ENCODE peak calls at places on chromosomes 12 and 14, in ten cellular contexts. I is neural progenitor cell, Z is upper lobe of right lung, D is WERI-Rb-1, K is stomach, E is lung, A is fibroblast of lung, J is neuronal stem cell, O is heart right ventricle, S is heart left ventricle. N is an unnamed sample. For H3K9me3, the result is how much of the 10 kb centered on the place peaks cover.

GRCh38 chr14:69620211-69620611 is 8.8 kb downstream of the SUSD6 start:
- DNase-seq in I (no peak), Z (no peak), D (no peak), K (no peak), E (no peak), A (no peak), J (no peak), O (no peak), S (no peak), N (no peak)

GRCh38 chr12:20463920-20464524 is 95.7 kb downstream of the PDE3A start:
- DNase-seq in I (peak), Z (no peak), D (no peak), K (no peak), E (no peak), A (peak), J (no peak), O (no peak), S (no peak), N (no peak)

GRCh38 chr12:19398376-19399363 is 40.6 kb upstream of the AEBP2 start:
- DNase-seq in I (no peak), Z (no peak), D (no peak), K (no peak), E (no peak), A (peak), J (no peak), O (no peak), S (no peak), N (no peak)

GRCh38 chr14:35122696-35123387 is 490 bp downstream of the PRORP start:
- DNase-seq in I (no peak), Z (no peak), D (no peak), K (no peak), E (no peak), A (peak), J (no peak), O (no peak), S (no peak), N (peak)

GRCh38 chr12:54030889-54031860 is 1.7 kb upstream of the HOXC5 start:
- DNase-seq in I (peak), Z (peak), D (no peak), K (no peak), E (no peak), A (peak), J (no peak), O (no peak), S (no peak), N (no peak)

GRCh38 chr14:29444216-29444615 is 483.4 kb downstream of the PRKD1 start:
- DNase-seq in I (no peak), Z (no peak), D (no peak), K (no peak), E (no peak), A (no peak), J (no peak), O (no peak), S (no peak), N (no peak)

GRCh38 chr14:31785574-31785973 is 224.4 kb downstream of the NUBPL start:
- DNase-seq in I (no peak), Z (no peak), D (no peak), K (no peak), E (no peak), A (no peak), J (no peak), O (no peak), S (no peak), N (no peak)

GRCh38 chr12:19288603-19289244 is 150.6 kb upstream of the AEBP2 start:
- DNase-seq in I (peak), Z (no peak), D (no peak), K (no peak), E (no peak), A (peak), J (peak), O (no peak), S (no peak), N (no peak)

GRCh38 chr12:45377815-45378214 is 161.9 kb downstream of the ANO6 start:
- DNase-seq in I (no peak), Z (no peak), D (no peak), K (no peak), E (no peak), A (no peak), J (no peak), O (no peak), S (no peak), N (no peak)

GRCh38 chr12:46553266-46553665 is 180.7 kb upstream of the SLC38A2 start:
- DNase-seq in I (no peak), Z (no peak), D (no peak), K (no peak), E (no peak), A (peak), J (no peak), O (no peak), S (no peak), N (no peak)

GRCh38 chr12:71092290-71092689 is 65.5 kb downstream of the TSPAN8 start:
- DNase-seq in I (no peak), Z (no peak), D (no peak), K (no peak), E (no peak), A (peak), J (no peak), O (no peak), S (no peak), N (no peak)

GRCh38 chr14:94088516-94088915 is 7.4 kb downstream of the IFI27L1 start:
- DNase-seq in I (no peak), Z (no peak), D (no peak), K (no peak), E (no peak), A (no peak), J (no peak), O (no peak), S (no peak), N (no peak)

GRCh38 chr14:100031506-100032281 is 33.5 kb upstream of the EVL start:
- DNase-seq in I (no peak), Z (no peak), D (no peak), K (no peak), E (peak), A (peak), J (no peak), O (no peak), S (peak), N (peak)
- H3K4me3 ChIP-seq in I (no peak), Z (peak), D (no peak), K (peak), E (no peak), A (peak), J (no peak), O (no peak), S (peak), N (no peak)

DNA sequence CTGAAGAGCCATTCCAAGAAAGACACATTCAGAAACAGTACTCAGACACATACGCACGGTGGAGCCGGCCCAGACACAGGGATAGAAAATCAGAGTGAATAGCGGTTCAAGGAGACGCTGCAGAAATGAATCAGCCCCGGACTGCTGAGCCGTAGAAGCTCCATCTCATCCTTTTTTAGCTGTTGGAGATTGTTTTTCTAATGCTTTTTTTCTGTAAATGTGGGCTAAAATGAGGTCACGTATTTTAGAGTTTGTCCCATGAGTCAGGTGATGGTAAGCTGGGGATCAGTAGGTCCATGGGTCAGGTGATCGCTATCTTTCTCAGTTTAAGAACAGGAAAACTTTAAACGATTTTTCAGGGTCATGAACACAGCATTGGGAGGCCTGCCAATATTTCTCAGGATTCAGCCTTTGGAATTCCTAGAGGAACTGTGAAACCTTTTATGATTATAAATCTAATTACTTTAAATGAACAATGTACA is 202.4 kb downstream of the ITPR2 start:
- DNase-seq in I (no peak), Z (no peak), D (no peak), K (no peak), E (no peak), A (peak), J (no peak), O (no peak), S (no peak), N (no peak)
- H3K27ac ChIP-seq in I (no peak), Z (no peak), D (no peak), K (peak), E (no peak), A (peak), J (no peak), O (no peak), S (no peak), N (no peak)

DNA sequence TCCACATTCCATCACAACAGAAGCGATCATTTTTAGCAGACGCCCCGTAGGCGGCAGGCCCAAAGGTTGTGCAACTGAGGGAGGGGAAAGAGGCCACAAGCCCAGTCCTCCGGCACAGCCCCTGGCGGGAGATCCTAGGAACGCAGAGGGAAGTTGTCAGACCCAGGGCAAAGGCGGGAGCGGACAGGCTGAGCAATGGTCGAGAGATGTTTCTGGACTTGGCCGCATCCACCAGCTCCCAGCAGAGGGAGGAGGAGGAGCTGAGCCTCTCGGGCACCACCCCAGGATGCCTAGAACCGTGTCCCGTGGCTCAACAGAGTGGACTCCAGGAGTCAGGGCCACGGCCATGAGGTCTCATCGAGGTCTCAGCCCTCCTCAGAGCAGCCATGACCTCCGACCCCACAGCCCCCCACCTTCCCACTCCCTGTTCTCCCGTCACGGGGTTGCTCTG is 38.0 kb upstream of the GALNT9 start:
- DNase-seq in I (no peak), Z (peak), D (no peak), K (no peak), E (no peak), A (peak), J (no peak), O (no peak), S (peak), N (no peak)
- H3K9me3 ChIP-seq in I (under half), Z (under half), D (under half), K (under half), E (under half), A (under half), J (under half), O (under half), S (under half), N (under half)

DNA sequence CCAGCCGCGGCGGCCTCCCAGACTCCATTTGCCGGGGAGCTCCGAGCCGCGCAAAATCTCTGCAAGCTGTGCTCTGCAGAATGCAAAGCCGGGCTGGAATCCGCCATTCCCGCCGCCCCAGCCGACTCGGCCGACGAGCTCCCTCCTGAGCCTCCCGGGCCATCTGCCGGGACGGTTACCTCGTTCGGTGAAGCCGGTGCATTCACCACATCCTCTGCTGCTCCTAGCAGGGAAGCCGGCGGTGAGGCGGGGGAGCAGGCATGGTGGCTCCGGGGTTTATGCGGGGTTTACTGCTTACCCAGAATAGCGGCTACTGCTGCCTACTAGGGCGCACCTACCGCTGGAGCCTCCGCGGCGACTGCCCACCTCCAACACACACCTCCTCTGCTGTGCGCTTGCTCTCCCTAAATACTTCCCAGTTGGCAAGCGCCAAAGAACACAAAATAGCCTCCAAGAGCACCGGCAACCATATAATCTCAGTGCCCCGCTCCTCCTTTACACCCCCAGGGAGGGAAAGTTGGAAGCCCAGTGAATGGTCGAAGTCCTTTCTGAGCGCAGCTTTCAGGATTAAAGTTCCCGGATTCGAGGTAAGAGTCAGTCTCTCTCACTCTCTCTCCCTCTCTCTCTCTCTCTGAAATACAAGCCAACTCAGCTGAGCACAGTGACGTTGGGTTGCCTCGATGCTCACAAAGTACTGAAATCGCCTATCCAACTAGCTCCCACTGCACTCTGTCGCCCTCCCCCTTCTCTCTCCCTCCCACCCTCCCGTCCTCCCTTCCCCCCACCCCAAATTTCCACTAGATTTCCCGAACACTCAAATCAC is at the start of gene TBX5:
- DNase-seq in I (peak), Z (no peak), D (peak), K (no peak), E (no peak), A (peak), J (peak), O (peak), S (peak), N (no peak)
- H3K4me3 ChIP-seq in I (peak), Z (peak), D (peak), K (no peak), E (peak), A (peak), J (no peak), O (peak), S (peak), N (peak)

GRCh38 chr14:49583629-49584028 is 2.6 kb downstream of the RPS29 start:
- DNase-seq in I (no peak), Z (no peak), D (no peak), K (no peak), E (no peak), A (peak), J (no peak), O (no peak), S (no peak), N (no peak)

GRCh38 chr14:49581961-49582210 is 4.3 kb downstream of the RPS29 start:
- DNase-seq in I (no peak), Z (no peak), D (no peak), K (no peak), E (no peak), A (no peak), J (no peak), O (no peak), S (no peak), N (no peak)

GRCh38 chr14:49579841-49580240 is 6.3 kb downstream of the RPS29 start:
- DNase-seq in I (no peak), Z (no peak), D (no peak), K (no peak), E (no peak), A (no peak), J (no peak), O (no peak), S (no peak), N (no peak)

GRCh38 chr14:49582211-49582977 is 3.8 kb downstream of the RPS29 start:
- DNase-seq in I (no peak), Z (no peak), D (no peak), K (no peak), E (no peak), A (no peak), J (no peak), O (no peak), S (no peak), N (no peak)

DNA sequence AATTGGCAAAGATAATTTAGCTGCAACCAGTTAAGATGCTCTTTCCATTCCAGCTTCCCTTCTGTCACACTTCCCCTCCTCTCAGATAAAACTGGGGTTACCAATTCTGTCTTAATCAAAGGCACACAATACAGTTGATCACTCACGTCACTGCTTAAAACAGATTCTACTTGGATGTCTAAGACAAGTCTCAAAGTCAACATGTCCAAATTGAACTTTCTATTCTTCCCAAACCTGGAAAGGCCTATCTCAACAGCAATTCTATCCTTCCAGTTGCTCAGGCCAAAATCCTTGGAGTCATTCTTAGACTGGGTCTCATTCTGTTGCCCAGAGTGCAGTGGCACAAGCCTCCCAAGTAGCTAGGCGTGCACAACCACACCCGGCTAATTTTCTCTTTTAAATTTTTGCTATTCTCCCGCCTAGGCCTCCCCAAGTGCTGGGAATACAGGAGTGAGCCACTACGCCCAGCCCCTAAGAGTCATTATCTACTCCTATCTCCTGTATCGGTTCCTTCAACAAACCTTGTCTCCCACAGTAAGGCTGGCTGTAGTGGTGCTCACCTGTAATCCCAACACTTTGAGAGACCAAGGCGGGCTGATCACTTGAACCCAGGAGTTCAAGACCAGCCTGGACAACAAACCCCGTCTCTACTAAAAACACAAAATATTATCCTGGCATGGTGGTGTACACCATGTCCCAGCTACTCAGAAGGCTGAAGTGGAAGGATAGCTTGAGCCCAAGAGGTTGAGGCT is 4.8 kb downstream of the RPS29 start:
- DNase-seq in I (no peak), Z (no peak), D (no peak), K (no peak), E (no peak), A (no peak), J (no peak), O (no peak), S (no peak), N (no peak)
- H3K27ac ChIP-seq in I (no peak), Z (no peak), D (no peak), K (no peak), E (no peak), A (no peak), J (no peak), O (no peak), S (no peak), N (no peak)

DNA sequence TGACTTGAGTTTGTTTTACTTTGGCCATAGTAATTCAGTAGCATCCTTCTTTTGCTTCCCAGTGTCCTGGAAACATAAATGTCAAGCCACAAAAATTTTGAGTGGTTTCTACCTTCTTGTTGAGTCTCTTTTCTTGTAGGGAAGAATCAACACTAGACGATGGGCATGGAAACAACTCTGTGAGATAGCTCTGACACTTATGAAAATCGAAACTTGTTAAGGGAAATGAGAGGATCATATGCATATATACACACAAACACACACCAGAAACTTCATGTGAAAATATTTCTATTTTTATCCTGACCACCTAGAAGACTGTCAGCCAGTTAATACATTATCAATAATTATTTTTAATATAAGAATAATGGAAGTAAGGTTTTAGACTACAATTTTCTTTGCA is 1247.3 kb upstream of the FLRT2 start:
- DNase-seq in I (no peak), Z (no peak), D (no peak), K (no peak), E (no peak), A (no peak), J (no peak), O (no peak), S (no peak), N (no peak)
- H3K9me3 ChIP-seq in I (under half), Z (under half), D (under half), K (under half), E (under half), A (under half), J (under half), O (under half), S (under half), N (under half)

N was measured in prostate gland.